ENCODE peak calls at places on chromosome 14, in five cellular contexts. V is SK-N-SH, F is GM12878, T is IMR-90, S is K562. E is an unnamed sample.

GRCh38 chr14:56810850-56811595 is 744 bp upstream of the OTX2 start:
- DNase-seq in F (no peak), V (no peak), T (no peak), S (no peak), E (no peak)

GRCh38 chr14:95981939-95982338 is 57.2 kb upstream of the C14orf132 start:
- DNase-seq in F (no peak), V (no peak), T (no peak), S (no peak), E (peak; percentile 3)

GRCh38 chr14:77645520-77646230 is 29.2 kb upstream of the SPTLC2 start:
- DNase-seq in T (no peak), V (no peak), S (no peak), F (no peak), E (no peak)

GRCh38 chr14:44962573-44963528 is 861 bp downstream of the TOGARAM1 start:
- DNase-seq in V (no peak), T (peak; percentile 54), F (no peak), S (peak; percentile 11), E (no peak)

GRCh38 chr14:89466460-89466859 is 49.4 kb upstream of the FOXN3 start:
- DNase-seq in F (no peak), T (no peak), S (no peak), V (no peak), E (no peak)

GRCh38 chr14:51448831-51449665 is 202.7 kb upstream of the FRMD6 start:
- DNase-seq in V (peak; percentile 45), S (no peak), T (peak; percentile 98), F (no peak), E (no peak)

GRCh38 chr14:69263364-69263763 is 3.4 kb downstream of the GALNT16 start:
- DNase-seq in T (peak; percentile 93), V (peak; percentile 53), S (no peak), F (no peak), E (no peak)

GRCh38 chr14:38384746-38385145 is 128.9 kb upstream of the CLEC14A start:
- DNase-seq in T (peak; percentile 24), S (no peak), F (no peak), V (no peak), E (no peak)

GRCh38 chr14:100761481-100761880 is 34.8 kb downstream of the DLK1 start:
- DNase-seq in T (peak; percentile 91), F (no peak), S (no peak), V (no peak), E (no peak)

GRCh38 chr14:45249847-45250575 is 3.0 kb downstream of the MIS18BP1 start:
- DNase-seq in T (peak; percentile 94), F (no peak), S (no peak), V (no peak), E (peak; percentile 29)

GRCh38 chr14:21043387-21044105 is 1.4 kb downstream of the RNASE7 start:
- DNase-seq in F (no peak), V (no peak), S (no peak), T (no peak), E (no peak)

GRCh38 chr14:55752580-55753365 is 172.8 kb downstream of the KTN1 start:
- DNase-seq in F (no peak), T (peak; percentile 65), V (no peak), S (no peak), E (no peak)

GRCh38 chr14:20499108-20499507 is 6.2 kb upstream of the RNASE10 start:
- DNase-seq in V (no peak), F (no peak), T (no peak), S (no peak), E (no peak)

GRCh38 chr14:56185991-56186390 is 67.8 kb downstream of the PELI2 start:
- DNase-seq in F (no peak), V (no peak), S (no peak), T (no peak), E (no peak)

GRCh38 chr14:99313234-99313633 is 41.2 kb upstream of the BCL11B start:
- DNase-seq in V (no peak), S (no peak), T (no peak), F (no peak), E (no peak)
- TF ChIP-seq MXI1 in V (no peak), S (no peak), T (no peak), F (no peak), E (no peak)

DNA sequence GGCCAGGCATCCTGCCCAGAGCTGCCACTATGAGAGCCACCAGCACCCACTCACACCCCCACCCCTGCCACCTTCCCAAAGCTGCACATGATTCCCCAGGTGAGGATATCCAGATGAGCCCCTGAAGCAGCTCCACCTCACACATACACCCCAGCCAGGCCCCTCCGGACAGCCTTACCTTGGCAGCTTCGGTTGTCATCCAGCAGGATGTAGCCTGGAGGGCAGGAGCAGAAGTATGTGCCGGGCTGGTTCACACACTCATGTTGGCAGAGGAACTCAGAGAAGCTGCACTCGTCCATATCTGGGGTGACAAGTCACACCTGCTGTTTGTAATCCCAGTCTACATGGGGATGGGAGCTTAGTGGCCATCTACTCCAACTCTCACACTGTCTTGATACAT is 15.4 kb upstream of the TC2N start:
- DNase-seq in T (no peak), S (no peak), V (no peak), F (no peak), E (no peak)
- H3K4me1 ChIP-seq in T (no peaks in the 10 kb centered on the region), S (no peaks in the 10 kb centered on the region), V (no peaks in the 10 kb centered on the region), F (no peaks in the 10 kb centered on the region), E (no peaks in the 10 kb centered on the region)

DNA sequence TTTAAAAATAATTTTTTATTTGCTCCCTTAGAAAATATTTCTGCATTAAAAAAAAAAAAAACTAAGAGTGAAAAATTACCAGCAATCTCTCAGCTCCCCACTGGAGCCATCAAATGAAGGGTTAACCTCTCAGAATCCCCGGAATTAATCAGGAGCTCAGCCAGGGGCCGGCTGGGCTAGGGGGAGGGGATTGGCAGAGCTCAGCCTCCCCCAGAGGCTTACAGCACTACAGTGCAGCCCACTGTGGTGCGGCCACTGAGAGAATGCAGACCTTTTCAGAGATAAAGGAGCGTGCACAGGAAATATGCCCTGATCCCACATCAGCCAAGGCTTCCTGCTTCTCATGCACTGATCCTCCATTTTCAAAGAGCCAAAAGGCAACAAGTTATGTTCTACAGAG is 185.6 kb downstream of the EGLN3 start:
- DNase-seq in F (no peak), S (no peak), T (no peak), V (peak; percentile 75), E (no peak)
- TF ChIP-seq MXI1 in F (no peak), S (no peak), T (no peak), V (peak; percentile 51), E (no peak)

GRCh38 chr14:61751475-61751989 is 10.7 kb upstream of the SNAPC1 start:
- DNase-seq in V (no peak), T (no peak), S (no peak), F (no peak), E (no peak)
- H3K4me1 ChIP-seq in V (peaks cover 11% of the 10 kb centered on the region), T (peaks cover 11% of the 10 kb centered on the region), S (peaks cover 13% of the 10 kb centered on the region), F (peaks cover 17% of the 10 kb centered on the region), E (peaks cover 26% of the 10 kb centered on the region)

DNA sequence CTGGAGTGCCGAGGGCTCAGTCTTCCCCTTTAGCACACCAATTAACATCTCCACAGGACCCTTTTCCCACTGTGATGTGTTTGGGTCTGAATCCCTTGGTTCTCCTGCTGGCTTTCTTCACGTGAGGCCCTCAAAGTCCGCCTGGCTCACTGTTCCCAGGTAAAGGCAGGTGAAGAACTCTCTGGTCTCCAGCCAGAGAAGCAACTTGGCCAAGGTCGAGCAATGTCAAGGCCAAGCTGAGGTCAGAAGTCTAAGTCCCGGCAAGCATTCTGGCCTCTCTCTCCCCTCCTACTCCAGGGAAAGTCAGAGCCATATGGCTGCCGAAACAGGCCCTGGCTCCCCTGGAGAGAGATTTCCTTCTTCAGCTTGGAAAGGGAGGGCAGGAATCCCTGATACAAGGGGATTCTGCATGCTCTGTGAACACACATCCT is 61.4 kb upstream of the ESRRB start:
- DNase-seq in T (no peak), V (no peak), S (no peak), F (no peak), E (no peak)
- TF ChIP-seq MXI1 in T (no peak), V (no peak), S (no peak), F (no peak), E (no peak)

DNA sequence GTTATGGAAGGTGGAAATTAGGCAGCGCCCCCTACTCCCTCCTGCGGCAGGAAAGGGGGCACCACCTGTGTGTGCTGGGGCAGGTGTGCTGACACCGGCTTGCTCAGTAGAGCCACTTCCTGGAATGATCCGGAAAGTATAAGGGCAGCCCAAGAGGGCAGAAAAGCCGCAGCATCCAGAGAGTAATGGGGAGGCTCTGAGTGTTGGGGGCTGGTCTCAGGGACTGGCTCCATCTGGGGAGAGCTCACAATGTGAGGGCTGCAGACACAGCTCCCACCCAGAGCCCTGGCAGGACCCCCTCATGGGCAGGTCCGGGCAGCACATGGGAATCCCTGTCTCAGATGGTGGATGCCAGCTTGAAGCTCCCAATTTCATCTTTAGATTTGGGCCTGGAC is 187.6 kb upstream of the C14orf180 start:
- DNase-seq in S (no peak), F (no peak), V (no peak), T (no peak), E (no peak)
- H3K4me1 ChIP-seq in S (no peaks in the 10 kb centered on the region), F (peaks cover 16% of the 10 kb centered on the region), V (no peaks in the 10 kb centered on the region), T (no peaks in the 10 kb centered on the region), E (no peaks in the 10 kb centered on the region)

DNA sequence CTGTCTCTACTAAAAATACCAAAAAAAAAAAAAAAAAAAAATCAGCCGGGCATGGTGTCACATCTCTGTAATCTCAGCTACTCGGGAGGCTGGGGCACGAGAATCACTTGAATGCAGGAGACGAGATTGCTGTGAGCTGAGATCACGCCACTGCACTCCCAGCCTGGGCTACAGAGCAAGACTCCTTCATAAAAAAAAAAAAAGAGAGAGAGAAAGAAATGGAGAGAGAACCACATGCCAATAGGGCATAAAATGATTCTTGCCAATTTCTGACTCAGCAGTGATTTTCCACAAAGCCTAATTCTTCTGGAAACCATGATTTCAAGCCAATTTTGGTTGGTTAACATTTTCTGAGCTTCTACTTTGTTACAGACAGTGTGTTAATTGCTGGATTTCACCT is 250.4 kb upstream of the SEL1L start:
- DNase-seq in T (no peak), F (no peak), V (no peak), S (no peak), E (no peak)
- TF ChIP-seq MXI1 in T (no peak), F (no peak), V (no peak), S (no peak), E (no peak)

DNA sequence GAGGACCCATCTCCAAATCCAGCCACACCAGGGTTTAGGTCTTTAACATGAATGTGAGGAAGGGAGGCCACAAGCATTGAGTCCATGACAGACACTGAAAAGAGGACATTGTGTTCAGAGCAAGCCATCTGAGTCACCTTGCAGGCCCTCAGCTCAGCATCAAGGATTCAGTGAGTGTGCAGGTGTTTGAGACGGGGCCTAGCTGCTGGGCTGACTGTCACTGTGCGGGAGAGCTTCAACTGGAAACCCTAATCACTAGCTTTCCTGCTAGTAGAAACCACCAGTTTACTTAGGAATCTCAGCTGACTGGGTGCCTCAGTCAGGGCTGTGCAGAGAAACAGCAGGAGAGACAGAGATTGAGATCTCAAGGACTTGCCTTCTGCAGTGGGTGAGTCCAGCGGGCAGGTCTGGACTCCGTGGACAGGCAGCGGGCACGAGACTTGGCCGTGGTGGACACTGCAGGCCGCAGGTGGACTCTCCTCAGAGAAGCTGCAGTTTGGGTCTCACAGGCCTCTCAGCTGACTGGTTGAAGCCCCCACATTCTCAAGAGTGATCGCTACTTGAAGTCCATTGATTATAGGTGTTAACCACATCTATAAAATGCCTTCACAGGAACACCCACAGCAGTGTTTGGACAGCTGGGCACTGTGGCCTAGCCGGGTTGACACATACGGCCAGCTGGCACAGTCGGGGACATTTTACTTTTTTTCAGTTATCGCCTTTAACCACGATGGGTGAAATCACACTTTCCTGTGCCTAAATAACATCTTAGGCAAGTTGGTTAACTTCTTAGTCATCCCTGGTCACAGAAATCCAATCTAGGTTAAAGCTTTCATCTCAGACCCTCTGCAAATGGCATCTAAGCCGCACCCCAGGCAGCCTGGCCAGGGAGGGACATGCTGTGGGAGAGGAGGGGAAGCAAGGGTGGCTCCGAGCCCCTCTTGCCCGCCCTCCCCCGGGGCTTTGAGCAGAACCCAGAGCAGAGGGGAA is 85.9 kb upstream of the DYNC1H1 start:
- DNase-seq in T (no peak), V (no peak), F (no peak), S (no peak), E (no peak)
- H3K4me1 ChIP-seq in T (peaks cover 6% of the 10 kb centered on the region), V (peaks cover 11% of the 10 kb centered on the region), F (peaks cover 49% of the 10 kb centered on the region), S (peaks cover 14% of the 10 kb centered on the region), E (peaks cover 1% of the 10 kb centered on the region)